ENCODE peak calls at places on chromosomes 16 and 17, in six cellular contexts. T is adrenal gland; N is BE2C; R is stimulated activated CD8-positive, alpha-beta memory T cell treated with anti-CD3 and anti-CD28 coated beads, Interleukin-2, amount 100 ng/mL, for 1 hour; S is HAP-1; G is stimulated activated CD4-positive, alpha-beta T cell treated with anti-CD3 and anti-CD28 coated beads, Interleukin-4, amount 100 ng/mL, for 48 hours. C is an unnamed sample.

GRCh38 chr17:58335779-58336455 is 7.3 kb upstream of the TSPOAP1 start:
- DNase-seq in T (no peak), N (peak), R (no peak), S (no peak), G (no peak), C (peak)

GRCh38 chr17:79391808-79392233 is 219.0 kb downstream of the RBFOX3 start:
- DNase-seq in T (peak), N (peak), R (peak), S (peak), G (peak), C (peak)

GRCh38 chr16:68910051-68910450 is 66.7 kb downstream of the TANGO6 start:
- DNase-seq in T (no peak), N (no peak), R (no peak), S (no peak), G (no peak), C (no peak)

GRCh38 chr17:39653662-39654331 is 11.4 kb upstream of the TCAP start:
- DNase-seq in T (peak), N (peak), R (peak), S (peak), G (peak), C (peak)

GRCh38 chr17:79188048-79188447 is 113.4 kb downstream of the ENGASE start:
- DNase-seq in T (no peak), N (peak), R (no peak), S (peak), G (no peak), C (peak)

GRCh38 chr17:77320046-77320445 is 179.3 kb downstream of the SEC14L1 start:
- DNase-seq in T (no peak), N (no peak), R (no peak), S (peak), G (no peak), C (no peak)

GRCh38 chr16:361341-361871 is 8.9 kb upstream of the AXIN1 start:
- DNase-seq in T (no peak), N (no peak), R (no peak), S (no peak), G (no peak), C (no peak)

GRCh38 chr16:83105279-83106077 is 478.7 kb downstream of the CDH13 start:
- DNase-seq in T (no peak), N (no peak), R (no peak), S (no peak), G (no peak), C (no peak)

GRCh38 chr16:67464565-67464964 is 16.4 kb downstream of the ATP6V0D1 start:
- DNase-seq in T (peak), N (no peak), R (no peak), S (no peak), G (no peak), C (no peak)

GRCh38 chr17:20908373-20909273 is 134.2 kb downstream of the USP22 start:
- DNase-seq in T (peak), N (peak), R (peak), S (no peak), G (peak), C (peak)

GRCh38 chr16:81700780-81701165 is 78.3 kb upstream of the PLCG2 start:
- DNase-seq in T (no peak), N (no peak), R (no peak), S (no peak), G (no peak), C (no peak)

GRCh38 chr17:76051571-76051970 is 20.7 kb downstream of the SRP68 start:
- DNase-seq in T (no peak), N (no peak), R (no peak), S (no peak), G (no peak), C (no peak)